ENCODE peak calls at places on chromosome 18, in five cellular contexts. K is H1, A is K562, R is HepG2, T is GM12878. F is an unnamed sample.
A peak's percentile ranks its signal among the peaks of the same experiment; 100 is the strongest.

GRCh38 chr18:44744206-44745180 is 63.8 kb downstream of the SETBP1 start:
- DNase-seq in K (peak; percentile 63), A (peak; percentile 14), R (no peak), T (no peak), F (no peak)

GRCh38 chr18:33446604-33447003 is 6.1 kb upstream of the CCDC178 start:
- DNase-seq in K (no peak), A (no peak), R (no peak), T (no peak), F (no peak)

GRCh38 chr18:34957119-34957863 is 83.9 kb upstream of the MAPRE2 start:
- DNase-seq in K (no peak), A (no peak), R (peak; percentile 91), T (no peak), F (no peak)

GRCh38 chr18:61820842-61821241 is 72.0 kb downstream of the RNF152 start:
- DNase-seq in K (no peak), A (no peak), R (no peak), T (no peak), F (no peak)

GRCh38 chr18:12027046-12027445 is 45.7 kb downstream of the IMPA2 start:
- DNase-seq in K (no peak), A (no peak), R (no peak), T (no peak), F (no peak)

GRCh38 chr18:67243799-67244587 is 272.5 kb downstream of the DSEL start:
- DNase-seq in K (no peak), A (no peak), R (no peak), T (no peak), F (no peak)

GRCh38 chr18:63202814-63203213 is 116.8 kb downstream of the BCL2 start:
- DNase-seq in K (no peak), A (no peak), R (no peak), T (no peak), F (no peak)

GRCh38 chr18:26422472-26423162 is 125.7 kb downstream of the KCTD1 start:
- DNase-seq in K (peak; percentile 33), A (no peak), R (no peak), T (no peak), F (no peak)

GRCh38 chr18:323253-323622 is 55.4 kb upstream of the THOC1 start:
- DNase-seq in K (no peak), A (no peak), R (peak; percentile 87), T (no peak), F (peak; percentile 3)

GRCh38 chr18:3256693-3257626 is 5.0 kb upstream of the MYL12B start:
- DNase-seq in K (no peak), A (no peak), R (peak; percentile 84), T (no peak), F (peak; percentile 36)

GRCh38 chr18:47244041-47244440 is 7.4 kb downstream of the SKOR2 start:
- DNase-seq in K (no peak), A (no peak), R (no peak), T (no peak), F (no peak)

GRCh38 chr18:70499218-70499691 is 210.4 kb downstream of the SOCS6 start:
- DNase-seq in K (peak; percentile 52), A (peak; percentile 5), R (no peak), T (no peak), F (no peak)

GRCh38 chr18:42807852-42808251 is 307.6 kb downstream of the RIT2 start:
- DNase-seq in K (no peak), A (no peak), R (no peak), T (no peak), F (no peak)

GRCh38 chr18:48037481-48038271 is 107.2 kb upstream of the SMAD2 start:
- DNase-seq in K (peak; percentile 69), A (no peak), R (no peak), T (no peak), F (peak; percentile 19)

GRCh38 chr18:24677011-24677410 is 216.6 kb downstream of the HRH4 start:
- DNase-seq in K (no peak), A (no peak), R (no peak), T (no peak), F (no peak)

GRCh38 chr18:75350440-75350839 is 77.1 kb downstream of the SMIM21 start:
- DNase-seq in K (no peak), A (no peak), R (no peak), T (no peak), F (no peak)

GRCh38 chr18:22114526-22115321 is 54.7 kb upstream of the GATA6 start:
- DNase-seq in K (no peak), A (no peak), R (no peak), T (no peak), F (no peak)

GRCh38 chr18:5284808-5285207 is 10.7 kb downstream of the ZBTB14 start:
- DNase-seq in K (no peak), A (no peak), R (no peak), T (no peak), F (no peak)

GRCh38 chr18:59697236-59697932 is at the start of gene CCBE1:
- DNase-seq in K (peak; percentile 96), A (peak; percentile 55), R (no peak), T (no peak), F (peak; percentile 42)
- H3K4me3 ChIP-seq in K (peak within 1 kb of the TSS; percentile 71), A (no peak within 1 kb of the TSS), R (no peak within 1 kb of the TSS), T (peak within 1 kb of the TSS; percentile 9), F (peak within 1 kb of the TSS; percentile 64)

DNA sequence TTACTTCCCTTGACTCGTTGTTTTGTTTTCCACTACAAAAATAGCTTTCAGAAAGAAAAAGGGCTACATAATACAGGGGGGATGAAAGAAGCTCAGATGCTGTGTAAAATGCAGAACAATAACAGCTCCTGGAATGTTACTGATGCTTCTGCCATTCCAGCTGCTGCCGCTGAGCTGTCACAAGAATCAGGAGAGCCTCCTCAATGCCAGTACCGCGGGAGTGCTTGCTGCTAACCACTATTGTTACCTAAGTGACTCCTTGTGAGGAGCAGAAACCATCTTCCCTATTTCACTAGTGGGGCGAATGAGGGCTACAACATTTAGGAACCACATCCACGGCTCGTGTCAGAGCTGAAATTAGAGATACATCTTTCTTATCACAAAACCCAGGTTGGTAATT is 384.8 kb downstream of the GALR1 start:
- DNase-seq in K (no peak), A (no peak), R (no peak), T (no peak), F (no peak)
- TF ChIP-seq EP300 in K (no peak), A (no peak), R (no peak), T (no peak), F (no peak)

DNA sequence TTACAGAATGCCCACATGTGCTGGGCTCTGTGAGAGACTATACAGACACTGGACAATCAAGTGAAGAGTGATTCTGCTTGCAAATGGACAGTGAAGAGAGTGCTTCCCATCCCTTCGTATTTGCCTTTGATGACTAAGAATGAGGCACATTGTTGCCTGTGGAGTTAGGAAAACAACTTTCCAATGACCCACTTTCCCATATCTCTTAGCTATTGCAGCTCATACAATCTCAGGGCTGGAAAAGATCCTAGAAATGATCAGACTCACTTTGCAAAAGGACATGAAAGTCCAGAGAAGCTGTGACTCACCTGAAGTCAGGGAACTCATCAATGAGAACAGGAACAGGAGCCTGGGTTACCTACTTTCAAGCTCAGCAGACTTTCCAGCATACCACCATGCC is 440.5 kb upstream of the TCF4 start:
- DNase-seq in K (no peak), A (no peak), R (no peak), T (no peak), F (peak; percentile 24)
- TF ChIP-seq KDM1A in K (no peak), A (no peak), R (no peak), T (no peak), F (no peak)

GRCh38 chr18:78979058-78979680 is 449 bp upstream of the SALL3 start:
- DNase-seq in K (peak; percentile 77), A (no peak), R (no peak), T (no peak), F (no peak)
- H3K4me3 ChIP-seq in K (peak overlapping the region; percentile 47), A (no peak overlapping the region), R (no peak overlapping the region), T (no peak overlapping the region), F (no peak overlapping the region)

GRCh38 chr18:23452728-23453656 is at the start of gene RIOK3:
- DNase-seq in K (peak; percentile 96), A (peak; percentile 98), R (peak; percentile 94), T (peak; percentile 86), F (peak; percentile 87)
- TF ChIP-seq EP300 in K (no peak), A (no peak), R (no peak), T (no peak), F (no peak)

GRCh38 chr18:13725566-13726227 is 661 bp downstream of the FAM210A start:
- DNase-seq in K (no peak), A (no peak), R (peak; percentile 16), T (no peak), F (peak; percentile 1)
- TF ChIP-seq KDM1A in K (no peak), A (no peak), R (no peak), T (no peak), F (no peak)

GRCh38 chr18:46166261-46166970 is 62.2 kb downstream of the HAUS1 start:
- DNase-seq in K (no peak), A (no peak), R (no peak), T (no peak), F (no peak)

GRCh38 chr18:46163941-46164499 is 59.8 kb downstream of the HAUS1 start:
- DNase-seq in K (no peak), A (peak; percentile 28), R (no peak), T (no peak), F (no peak)

GRCh38 chr18:46167971-46168370 is 63.8 kb downstream of the HAUS1 start:
- DNase-seq in K (no peak), A (no peak), R (no peak), T (peak; percentile 84), F (no peak)

GRCh38 chr18:46161721-46162421 is 57.7 kb downstream of the HAUS1 start:
- DNase-seq in K (no peak), A (no peak), R (no peak), T (no peak), F (no peak)

GRCh38 chr18:46164920-46165319 is 60.7 kb downstream of the HAUS1 start:
- DNase-seq in K (no peak), A (no peak), R (no peak), T (no peak), F (no peak)
- H3K4me3 ChIP-seq in K (no peak overlapping the region), A (no peak overlapping the region), R (no peak overlapping the region), T (no peak overlapping the region), F (no peak overlapping the region)

GRCh38 chr18:30858562-30858961 is 184.0 kb downstream of the DSC3 start:
- DNase-seq in K (no peak), A (no peak), R (no peak), T (no peak), F (no peak)
- TF ChIP-seq EP300 in K (no peak), A (no peak), R (no peak), T (no peak), F (no peak)

F was measured in A549.